ENCODE peak calls at places on chromosome 9, in nine cellular contexts. Q, E, F, W, I, V, J, Z and B are unnamed samples.

GRCh38 chr9:91741529-91741928 is 208.5 kb downstream of the ROR2 start:
- DNase-seq in Q (no peak), E (no peak), F (no peak), W (no peak), I (no peak), V (no peak), J (no peak), Z (no peak), B (no peak)

GRCh38 chr9:136533775-136534157 is 12.1 kb downstream of the NOTCH1 start:
- DNase-seq in Q (no peak), E (peak; percentile 74), F (no peak), W (no peak), I (no peak), V (no peak), J (no peak), Z (no peak), B (no peak)

GRCh38 chr9:99069532-99069931 is 35.4 kb upstream of the TGFBR1 start:
- DNase-seq in Q (no peak), E (no peak), F (no peak), W (no peak), I (no peak), V (no peak), J (no peak), Z (no peak), B (no peak)

GRCh38 chr9:126474201-126474765 is 139.4 kb upstream of the LMX1B start:
- DNase-seq in Q (no peak), E (no peak), F (no peak), W (peak; percentile 49), I (no peak), V (no peak), J (no peak), Z (no peak), B (no peak)

GRCh38 chr9:106947097-106947496 is 84.1 kb downstream of the ZNF462 start:
- DNase-seq in Q (no peak), E (no peak), F (no peak), W (no peak), I (no peak), V (no peak), J (no peak), Z (no peak), B (no peak)

GRCh38 chr9:81874228-81874627 is 54.0 kb upstream of the SPATA31D4 start:
- DNase-seq in Q (no peak), E (no peak), F (no peak), W (no peak), I (no peak), V (no peak), J (no peak), Z (no peak), B (no peak)

GRCh38 chr9:81193362-81194339 is 495.7 kb downstream of the TLE1 start:
- DNase-seq in Q (no peak), E (no peak), F (no peak), W (no peak), I (peak; percentile 31), V (no peak), J (no peak), Z (no peak), B (no peak)

GRCh38 chr9:8863064-8863463 is 1063.5 kb upstream of the DMAC1 start:
- DNase-seq in Q (no peak), E (no peak), F (no peak), W (no peak), I (peak; percentile 7), V (no peak), J (no peak), Z (no peak), B (no peak)

GRCh38 chr9:3875371-3876132 is 349.8 kb upstream of the RFX3 start:
- DNase-seq in Q (no peak), E (no peak), F (no peak), W (peak; percentile 98), I (no peak), V (peak; percentile 21), J (no peak), Z (no peak), B (no peak)

GRCh38 chr9:127714916-127715442 is 484 bp downstream of the PTRH1 start:
- DNase-seq in Q (peak; percentile 61), E (no peak), F (no peak), W (no peak), I (no peak), V (no peak), J (no peak), Z (no peak), B (peak; percentile 29)

GRCh38 chr9:73079326-73079725 is 72.3 kb upstream of the ANXA1 start:
- DNase-seq in Q (no peak), E (no peak), F (no peak), W (no peak), I (no peak), V (no peak), J (no peak), Z (no peak), B (no peak)

GRCh38 chr9:33435821-33436277 is 11.5 kb downstream of the AQP3 start:
- DNase-seq in Q (no peak), E (no peak), F (no peak), W (no peak), I (peak; percentile 18), V (no peak), J (no peak), Z (no peak), B (no peak)

GRCh38 chr9:91126761-91127420 is 234.8 kb downstream of the AUH start:
- DNase-seq in Q (no peak), E (no peak), F (no peak), W (no peak), I (no peak), V (no peak), J (no peak), Z (no peak), B (no peak)

GRCh38 chr9:109817846-109818472 is 38.0 kb downstream of the PALM2AKAP2 start:
- DNase-seq in Q (peak; percentile 49), E (peak; percentile 80), F (peak; percentile 50), W (peak; percentile 97), I (peak; percentile 54), V (peak; percentile 90), J (peak; percentile 12), Z (peak; percentile 44), B (no peak)

GRCh38 chr9:93659044-93659836 is 82.9 kb downstream of the PHF2 start:
- DNase-seq in Q (no peak), E (no peak), F (no peak), W (no peak), I (no peak), V (no peak), J (no peak), Z (no peak), B (no peak)

GRCh38 chr9:85421641-85422040 is 320.1 kb downstream of the AGTPBP1 start:
- DNase-seq in Q (no peak), E (no peak), F (no peak), W (no peak), I (no peak), V (no peak), J (no peak), Z (no peak), B (no peak)

GRCh38 chr9:129544766-129545165 is 76.1 kb downstream of the C9orf50 start:
- DNase-seq in Q (no peak), E (no peak), F (no peak), W (no peak), I (no peak), V (no peak), J (no peak), Z (no peak), B (no peak)

GRCh38 chr9:23123048-23123632 is 676.5 kb downstream of the DMRTA1 start:
- DNase-seq in Q (no peak), E (no peak), F (peak; percentile 42), W (peak; percentile 2), I (peak; percentile 19), V (no peak), J (no peak), Z (no peak), B (no peak)

GRCh38 chr9:136312436-136312835 is 8.5 kb upstream of the CCDC187 start:
- DNase-seq in Q (peak; percentile 82), E (peak; percentile 53), F (peak; percentile 29), W (no peak), I (peak; percentile 34), V (peak; percentile 31), J (no peak), Z (no peak), B (no peak)

GRCh38 chr9:116096046-116096445 is 57.5 kb upstream of the PAPPA start:
- DNase-seq in Q (no peak), E (no peak), F (no peak), W (no peak), I (no peak), V (no peak), J (no peak), Z (no peak), B (no peak)

GRCh38 chr9:133994359-133995011 is 2.4 kb upstream of the VAV2 start:
- DNase-seq in Q (peak; percentile 90), E (peak; percentile 85), F (peak; percentile 62), W (no peak), I (peak; percentile 66), V (peak; percentile 68), J (peak; percentile 97), Z (peak; percentile 88), B (peak; percentile 86)

GRCh38 chr9:129182625-129183494 is 4.8 kb upstream of the IER5L start:
- DNase-seq in Q (no peak), E (no peak), F (peak; percentile 72), W (no peak), I (no peak), V (peak; percentile 73), J (no peak), Z (no peak), B (no peak)

GRCh38 chr9:36854034-36854433 is 180.0 kb downstream of the PAX5 start:
- DNase-seq in Q (no peak), E (no peak), F (no peak), W (no peak), I (no peak), V (no peak), J (no peak), Z (no peak), B (no peak)

GRCh38 chr9:18384066-18384465 is 89.9 kb upstream of the ADAMTSL1 start:
- DNase-seq in Q (no peak), E (no peak), F (no peak), W (no peak), I (no peak), V (no peak), J (no peak), Z (no peak), B (no peak)

GRCh38 chr9:137506702-137507171 is 43.5 kb downstream of the PNPLA7 start:
- DNase-seq in Q (no peak), E (no peak), F (no peak), W (no peak), I (peak; percentile 91), V (peak; percentile 35), J (no peak), Z (no peak), B (no peak)

GRCh38 chr9:76153902-76154629 is 240.2 kb downstream of the RFK start:
- DNase-seq in Q (no peak), E (no peak), F (no peak), W (no peak), I (no peak), V (no peak), J (no peak), Z (no peak), B (no peak)

GRCh38 chr9:33480976-33481375 is 7.3 kb upstream of the NOL6 start:
- DNase-seq in Q (no peak), E (peak; percentile 26), F (no peak), W (no peak), I (no peak), V (no peak), J (no peak), Z (no peak), B (no peak)

GRCh38 chr9:109733690-109734089 is 46.3 kb upstream of the PALM2AKAP2 start:
- DNase-seq in Q (no peak), E (no peak), F (no peak), W (no peak), I (no peak), V (no peak), J (no peak), Z (no peak), B (no peak)

GRCh38 chr9:69118656-69119055 is 55.4 kb upstream of the TJP2 start:
- DNase-seq in Q (no peak), E (no peak), F (no peak), W (no peak), I (no peak), V (no peak), J (no peak), Z (no peak), B (no peak)

GRCh38 chr9:114339130-114339908 is 9.7 kb downstream of the ORM2 start:
- DNase-seq in Q (peak; percentile 88), E (no peak), F (peak; percentile 29), W (no peak), I (no peak), V (peak; percentile 66), J (peak; percentile 65), Z (peak; percentile 75), B (peak; percentile 68)

GRCh38 chr9:27393054-27393846 is 96.3 kb upstream of the EQTN start:
- DNase-seq in Q (no peak), E (no peak), F (no peak), W (no peak), I (no peak), V (no peak), J (no peak), Z (no peak), B (no peak)